ENCODE peak calls at places on chromosomes 7 and 10, in six cellular contexts. R is astrocyte, Q is upper lobe of right lung, F is A549, I is fibroblast of lung, D is pancreas. O is an unnamed sample.

GRCh38 chr7:42002654-42003053 is 234.4 kb downstream of the GLI3 start:
- DNase-seq in R (no peak), F (no peak), D (peak; percentile 37), Q (no peak), I (peak; percentile 38), O (no peak)

GRCh38 chr10:132110091-132110490 is 44.3 kb downstream of the JAKMIP3 start:
- DNase-seq in I (no peak), D (no peak), Q (no peak), R (no peak), F (no peak), O (no peak)

GRCh38 chr7:109552017-109552416 is 982.3 kb downstream of the DNAJB9 start:
- DNase-seq in Q (no peak), D (no peak), R (no peak), I (no peak), F (no peak), O (no peak)

GRCh38 chr7:24700446-24701044 is 56.7 kb downstream of the GSDME start:
- DNase-seq in F (no peak), D (no peak), Q (no peak), R (peak; percentile 83), I (peak; percentile 87), O (peak; percentile 59)

GRCh38 chr10:73886085-73886529 is 11.8 kb upstream of the CAMK2G start:
- DNase-seq in Q (peak; percentile 75), R (peak; percentile 60), I (peak; percentile 73), F (peak; percentile 84), D (peak; percentile 75), O (peak; percentile 75)

GRCh38 chr7:113086431-113086888 is at the start of gene GPR85:
- DNase-seq in I (peak; percentile 74), F (peak; percentile 21), Q (peak; percentile 81), R (peak; percentile 53), D (peak; percentile 18), O (peak; percentile 57)

GRCh38 chr10:31836569-31837406 is 91.8 kb downstream of the ARHGAP12 start:
- DNase-seq in Q (no peak), I (peak; percentile 34), R (peak; percentile 13), D (no peak), F (peak; percentile 36), O (no peak)

GRCh38 chr7:15489383-15489782 is 72.4 kb downstream of the AGMO start:
- DNase-seq in F (no peak), I (no peak), R (no peak), Q (no peak), D (no peak), O (no peak)

GRCh38 chr10:11204355-11204879 is 186.7 kb downstream of the CELF2 start:
- DNase-seq in R (no peak), F (no peak), Q (no peak), I (no peak), D (no peak), O (peak; percentile 85)

DNA sequence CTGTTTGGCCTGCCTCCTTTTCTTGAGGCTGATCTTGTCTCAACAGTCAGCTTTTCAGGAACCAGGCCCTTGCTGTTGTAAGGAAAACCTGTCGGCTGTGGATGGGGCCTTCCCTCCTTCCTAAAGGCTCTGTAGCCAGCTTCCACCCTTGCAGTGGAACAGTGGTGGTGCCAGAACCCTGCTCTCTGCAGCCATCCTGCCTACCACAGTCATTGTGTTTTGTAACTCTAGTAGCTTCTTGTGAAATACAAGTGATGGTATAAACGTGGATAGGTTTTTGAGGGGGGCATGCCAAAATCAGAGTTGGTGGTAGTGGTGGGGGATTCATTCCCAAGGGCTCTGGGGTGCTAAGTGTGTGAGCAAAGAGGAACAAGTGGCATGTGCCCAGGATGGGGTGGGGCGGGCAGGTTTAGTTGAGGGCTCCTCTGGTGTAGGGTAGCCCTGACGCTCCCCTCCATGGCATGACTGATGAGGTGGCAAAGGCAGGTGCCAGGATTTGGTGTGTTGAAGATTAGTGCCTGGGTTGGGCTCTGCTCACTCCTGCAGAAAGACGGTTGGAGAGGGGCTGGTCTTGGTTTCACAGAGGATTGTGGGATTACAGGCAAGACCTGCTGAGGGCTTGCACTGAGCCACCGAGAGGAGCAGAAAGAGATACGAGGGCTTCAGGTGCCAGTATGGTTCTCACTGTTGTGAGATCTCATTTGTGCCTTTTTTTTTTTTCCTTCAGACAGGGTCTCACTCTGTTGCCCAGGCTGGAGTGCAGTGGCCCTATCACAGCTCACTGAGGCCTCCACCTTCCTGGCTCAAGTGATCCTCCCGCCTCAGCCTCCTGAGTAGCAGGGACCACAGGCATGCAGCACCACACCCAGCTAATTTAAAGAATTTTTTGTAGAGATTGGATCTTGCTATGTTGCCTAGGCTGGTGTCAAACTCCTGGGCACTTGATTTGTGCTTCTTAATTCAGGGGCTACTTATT is 7.4 kb downstream of the TSPAN14 start:
- DNase-seq in R (no peak), Q (no peak), I (no peak), D (no peak), F (no peak), O (no peak)
- H3K4me1 ChIP-seq in R (peaks cover 86% of the 10 kb centered on the region), Q (peaks cover 95% of the 10 kb centered on the region), I (peaks cover 45% of the 10 kb centered on the region), D (peaks cover 77% of the 10 kb centered on the region), F (peaks cover 100% of the 10 kb centered on the region), O (peaks cover 99% of the 10 kb centered on the region)

GRCh38 chr10:80168111-80168511 is 35.6 kb downstream of the PLAC9 start:
- DNase-seq in I (no peak), Q (no peak), F (no peak), D (no peak), R (no peak), O (no peak)
- H3K4me1 ChIP-seq in I (peaks cover 44% of the 10 kb centered on the region), Q (peaks cover 18% of the 10 kb centered on the region), F (peaks cover 23% of the 10 kb centered on the region), D (no peaks in the 10 kb centered on the region), R (peaks cover 33% of the 10 kb centered on the region), O (peaks cover 50% of the 10 kb centered on the region)

GRCh38 chr7:80150621-80151273 is 16.1 kb downstream of the GNAI1 start:
- DNase-seq in R (peak; percentile 79), F (no peak), I (peak; percentile 80), Q (no peak), D (no peak), O (no peak)
- H3K4me1 ChIP-seq in R (peaks cover 11% of the 10 kb centered on the region), F (peaks cover 90% of the 10 kb centered on the region), I (peaks cover 43% of the 10 kb centered on the region), Q (peaks cover 19% of the 10 kb centered on the region), D (peaks cover 8% of the 10 kb centered on the region), O (peaks cover 4% of the 10 kb centered on the region)

GRCh38 chr7:157703534-157704195 is 366.9 kb downstream of the DNAJB6 start:
- DNase-seq in I (no peak), Q (peak; percentile 52), F (no peak), R (no peak), D (no peak), O (no peak)

GRCh38 chr7:157704365-157704764 is 367.6 kb downstream of the DNAJB6 start:
- DNase-seq in I (no peak), D (no peak), F (no peak), R (no peak), Q (no peak), O (no peak)

GRCh38 chr7:157702311-157703023 is 365.7 kb downstream of the DNAJB6 start:
- DNase-seq in Q (peak; percentile 42), F (no peak), D (no peak), I (no peak), R (no peak), O (no peak)

GRCh38 chr7:157701395-157701794 is 364.6 kb downstream of the DNAJB6 start:
- DNase-seq in I (no peak), R (no peak), D (no peak), F (no peak), Q (no peak), O (no peak)

GRCh38 chr7:157703131-157703530 is 366.3 kb downstream of the DNAJB6 start:
- DNase-seq in R (no peak), I (no peak), F (no peak), D (no peak), Q (peak; percentile 59), O (no peak)
- H3K4me1 ChIP-seq in R (no peaks in the 10 kb centered on the region), I (no peaks in the 10 kb centered on the region), F (no peaks in the 10 kb centered on the region), D (no peaks in the 10 kb centered on the region), Q (no peaks in the 10 kb centered on the region), O (no peaks in the 10 kb centered on the region)

GRCh38 chr7:132394283-132395003 is 181.8 kb downstream of the PLXNA4 start:
- DNase-seq in F (no peak), I (no peak), Q (no peak), D (no peak), R (no peak), O (no peak)

GRCh38 chr7:132392713-132393112 is 183.6 kb downstream of the PLXNA4 start:
- DNase-seq in I (no peak), R (no peak), Q (no peak), D (no peak), F (no peak), O (no peak)

GRCh38 chr7:132393789-132394261 is 182.4 kb downstream of the PLXNA4 start:
- DNase-seq in I (peak; percentile 54), F (no peak), D (no peak), R (peak; percentile 47), Q (no peak), O (peak; percentile 66)

GRCh38 chr7:132398253-132398913 is 177.9 kb downstream of the PLXNA4 start:
- DNase-seq in Q (no peak), D (no peak), R (no peak), I (no peak), F (no peak), O (no peak)

DNA sequence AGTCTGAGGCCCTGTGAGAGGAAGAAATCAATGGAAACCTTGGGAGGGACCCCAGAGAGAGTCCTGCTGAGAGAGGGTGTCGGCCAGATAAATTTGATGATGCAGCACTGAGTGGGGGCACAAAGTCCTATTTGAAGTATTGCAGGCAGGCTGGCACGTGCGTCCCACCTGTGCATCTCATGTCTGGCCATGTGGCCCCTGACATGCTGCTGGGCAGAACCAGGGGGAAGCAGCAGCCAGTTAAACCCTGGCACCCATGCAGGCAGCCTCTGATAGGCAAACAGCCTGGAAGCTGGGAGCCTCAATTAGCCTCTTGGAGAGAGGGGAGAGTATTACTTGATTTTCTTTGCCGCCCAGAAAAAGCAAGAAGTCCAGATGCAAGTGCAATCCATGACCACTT is 180.9 kb downstream of the PLXNA4 start:
- DNase-seq in F (no peak), Q (no peak), R (no peak), I (no peak), D (no peak), O (no peak)
- H3K4me1 ChIP-seq in F (no peaks in the 10 kb centered on the region), Q (peaks cover 6% of the 10 kb centered on the region), R (peaks cover 7% of the 10 kb centered on the region), I (peaks cover 2% of the 10 kb centered on the region), D (no peaks in the 10 kb centered on the region), O (peaks cover 23% of the 10 kb centered on the region)